ENCODE peak calls at places on chromosomes 4 and X, in eight cellular contexts. G is lower lobe of right lung; O is A549; E is heart left ventricle; R is HCT116; Q is activated T-cell treated with anti-CD3 and anti-CD28 coated beads, Interleukin-2, amount 50 U/mL, for 4 hours; A is stimulated activated naive B cell treated with anti-CD40 and anti-IgM and Interleukin-4, amounts not matched to agents 10 μg/mL and 1 μg/mL and 100 μg/mL, for 72 hours; P is stimulated activated effector memory CD8-positive, alpha-beta T cell treated with anti-CD3 and anti-CD28 coated beads, Interleukin-12 subunit alpha, Interleukin-12 subunit beta, amount 100 ng/mL, for 72 hours. I is an unnamed sample.

GRCh38 chrX:133923113-133923512 is 62.3 kb downstream of the GPC3 start:
- ATAC-seq in G (no peak), O (no peak), E (no peak), R (no peak), Q (no peak), A (peak), P (no peak), I (no peak)

GRCh38 chrX:123797543-123798447 is 62.1 kb upstream of the XIAP start:
- ATAC-seq in G (peak), O (peak), E (no peak), R (no peak), Q (no peak), A (peak), P (peak), I (peak)

GRCh38 chr4:186536285-186536684 is 19.1 kb downstream of the MTNR1A start:
- ATAC-seq in G (no peak), O (peak), E (no peak), R (peak), Q (no peak), A (no peak), P (no peak), I (no peak)

GRCh38 chrX:70434914-70435586 is 9.6 kb upstream of the DLG3 start:
- ATAC-seq in G (no peak), O (peak), E (peak), R (no peak), Q (no peak), A (peak), P (peak), I (no peak)

GRCh38 chr4:86939123-86939522 is 4.3 kb downstream of the AFF1 start:
- ATAC-seq in G (no peak), O (no peak), E (no peak), R (no peak), Q (no peak), A (no peak), P (no peak), I (no peak)

GRCh38 chrX:54076903-54077302 is 32.6 kb upstream of the PHF8 start:
- ATAC-seq in G (no peak), O (peak), E (no peak), R (no peak), Q (no peak), A (no peak), P (no peak), I (no peak)

GRCh38 chr4:98641906-98642668 is 16.3 kb downstream of the TSPAN5 start:
- ATAC-seq in G (no peak), O (no peak), E (no peak), R (no peak), Q (no peak), A (no peak), P (no peak), I (no peak)

GRCh38 chrX:136735604-136736003 is 45.1 kb downstream of the ARHGEF6 start:
- ATAC-seq in G (no peak), O (no peak), E (no peak), R (no peak), Q (no peak), A (no peak), P (no peak), I (no peak)

GRCh38 chrX:45077748-45078424 is 122.8 kb downstream of the DIPK2B start:
- ATAC-seq in G (no peak), O (no peak), E (no peak), R (no peak), Q (peak), A (peak), P (peak), I (no peak)

GRCh38 chr4:73589887-73590801 is 30.1 kb downstream of the RASSF6 start:
- ATAC-seq in G (peak), O (no peak), E (no peak), R (no peak), Q (no peak), A (peak), P (no peak), I (peak)

GRCh38 chr4:35252866-35253265 is 991.4 kb downstream of the ARAP2 start:
- ATAC-seq in G (no peak), O (no peak), E (no peak), R (peak), Q (no peak), A (no peak), P (no peak), I (no peak)

GRCh38 chrX:69932323-69932722 is 117.4 kb downstream of the AWAT2 start:
- ATAC-seq in G (no peak), O (no peak), E (no peak), R (no peak), Q (no peak), A (no peak), P (no peak), I (no peak)

GRCh38 chr4:6032249-6033244 is 14.3 kb upstream of the C4orf50 start:
- ATAC-seq in G (no peak), O (peak), E (no peak), R (peak), Q (no peak), A (no peak), P (no peak), I (peak)

GRCh38 chr4:15575951-15576350 is 79.2 kb downstream of the FBXL5 start:
- ATAC-seq in G (no peak), O (no peak), E (no peak), R (no peak), Q (no peak), A (no peak), P (no peak), I (no peak)

GRCh38 chr4:24999392-25000104 is 31.2 kb downstream of the LGI2 start:
- ATAC-seq in G (no peak), O (no peak), E (no peak), R (no peak), Q (no peak), A (no peak), P (no peak), I (no peak)

GRCh38 chr4:185108669-185109068 is 34.4 kb upstream of the SLC25A4 start:
- ATAC-seq in G (peak), O (no peak), E (no peak), R (no peak), Q (no peak), A (no peak), P (no peak), I (no peak)

GRCh38 chr4:109473824-109474223 is 40.2 kb downstream of the SEC24B start:
- ATAC-seq in G (no peak), O (no peak), E (no peak), R (no peak), Q (peak), A (no peak), P (peak), I (no peak)

GRCh38 chrX:129932137-129932791 is 26.3 kb downstream of the UTP14A start:
- ATAC-seq in G (peak), O (peak), E (peak), R (peak), Q (peak), A (peak), P (peak), I (peak)

GRCh38 chr4:155769092-155769491 is 10.3 kb downstream of the GUCY1B1 start:
- ATAC-seq in G (no peak), O (no peak), E (no peak), R (no peak), Q (no peak), A (peak), P (no peak), I (no peak)

GRCh38 chr4:171565130-171565788 is 247.9 kb upstream of the GALNTL6 start:
- ATAC-seq in G (no peak), O (no peak), E (no peak), R (no peak), Q (no peak), A (no peak), P (no peak), I (peak)

GRCh38 chrX:124342174-124342867 is 4.0 kb upstream of the SH2D1A start:
- ATAC-seq in G (no peak), O (no peak), E (no peak), R (no peak), Q (peak), A (no peak), P (peak), I (no peak)

GRCh38 chr4:181966084-181966483 is 277.1 kb upstream of the TENM3 start:
- ATAC-seq in G (no peak), O (no peak), E (no peak), R (no peak), Q (no peak), A (no peak), P (peak), I (no peak)

GRCh38 chr4:108313546-108314339 is 145.0 kb upstream of the LEF1 start:
- ATAC-seq in G (no peak), O (no peak), E (no peak), R (no peak), Q (no peak), A (no peak), P (no peak), I (no peak)

GRCh38 chrX:1453951-1454785 is 1.5 kb upstream of the ASMTL start:
- ATAC-seq in G (peak), O (peak), E (peak), R (peak), Q (peak), A (peak), P (peak), I (peak)

I was measured in stimulated activated memory B cell treated with anti-CD40 and anti-IgM and Interleukin-4, amounts not matched to agents 10 μg/mL and 1 μg/mL and 100 μg/mL, for 72 hours.